ENCODE peak calls at places on chromosomes 12 and 14, in eight cellular contexts. B is GM23338, O is HCT116, A is MM.1S, I is hepatocyte, G is IMR-90, F is fibroblast of lung, M is GM23248. R is an unnamed sample.

GRCh38 chr12:51822956-51823355 is 25.6 kb downstream of the FIGNL2 start:
- DNase-seq in B (no peak), O (no peak), A (no peak), I (no peak), G (no peak), F (no peak), M (no peak), R (peak)

GRCh38 chr12:65668981-65669695 is 155.1 kb upstream of the HMGA2 start:
- DNase-seq in B (no peak), O (no peak), A (no peak), I (no peak), G (peak), F (peak), M (peak), R (no peak)

GRCh38 chr14:92397839-92398564 is 75.0 kb downstream of the SLC24A4 start:
- DNase-seq in B (no peak), O (no peak), A (no peak), I (no peak), G (no peak), F (no peak), M (peak), R (no peak)

GRCh38 chr14:59428581-59429012 is 36.6 kb downstream of the GPR135 start:
- DNase-seq in B (no peak), O (no peak), A (no peak), I (no peak), G (peak), F (peak), M (peak), R (peak)

GRCh38 chr12:92424338-92424737 is 278.5 kb upstream of the PLEKHG7 start:
- DNase-seq in B (peak), O (no peak), A (no peak), I (no peak), G (peak), F (peak), M (peak), R (peak)

GRCh38 chr12:9667403-9667802 is 2.1 kb upstream of the CLEC2D start:
- DNase-seq in B (no peak), O (no peak), A (peak), I (no peak), G (no peak), F (no peak), M (no peak), R (no peak)

GRCh38 chr12:62631531-62632520 is 165.2 kb downstream of the MON2 start:
- DNase-seq in B (peak), O (no peak), A (no peak), I (peak), G (peak), F (peak), M (peak), R (peak)

GRCh38 chr12:25906651-25907340 is 51.7 kb upstream of the RASSF8 start:
- DNase-seq in B (no peak), O (no peak), A (no peak), I (no peak), G (no peak), F (no peak), M (no peak), R (no peak)

GRCh38 chr12:15546102-15546701 is 223.9 kb downstream of the PTPRO start:
- DNase-seq in B (no peak), O (no peak), A (peak), I (no peak), G (no peak), F (no peak), M (no peak), R (no peak)

GRCh38 chr12:6254491-6254890 is 54.3 kb downstream of the CD9 start:
- DNase-seq in B (no peak), O (no peak), A (no peak), I (no peak), G (no peak), F (no peak), M (no peak), R (no peak)

GRCh38 chr12:65561798-65562382 is 262.4 kb upstream of the HMGA2 start:
- DNase-seq in B (no peak), O (no peak), A (no peak), I (no peak), G (peak), F (peak), M (peak), R (no peak)

GRCh38 chr12:97752129-97752528 is 289.5 kb downstream of the RMST start:
- DNase-seq in B (no peak), O (no peak), A (no peak), I (no peak), G (no peak), F (peak), M (no peak), R (no peak)

GRCh38 chr14:36069535-36069900 is 107.0 kb downstream of the PTCSC3 start:
- DNase-seq in B (peak), O (peak), A (peak), I (peak), G (peak), F (peak), M (peak), R (no peak)

GRCh38 chr14:73744175-73744867 is 30.1 kb upstream of the PNMA1 start:
- DNase-seq in B (no peak), O (no peak), A (no peak), I (peak), G (no peak), F (no peak), M (no peak), R (peak)
- H2AFZ ChIP-seq in B (no peak), O (no peak), A (no peak), I (no peak), G (no peak), F (no peak), M (no peak), R (no peak)

GRCh38 chr12:131618303-131618658 is 92.6 kb upstream of the SFSWAP start:
- DNase-seq in B (peak), O (no peak), A (no peak), I (peak), G (no peak), F (no peak), M (peak), R (peak)
- H2AFZ ChIP-seq in B (no peak), O (no peak), A (no peak), I (no peak), G (no peak), F (no peak), M (no peak), R (no peak)

GRCh38 chr12:115354476-115354890 is 670.5 kb upstream of the TBX3 start:
- DNase-seq in B (no peak), O (no peak), A (peak), I (no peak), G (peak), F (no peak), M (peak), R (no peak)
- H2AFZ ChIP-seq in B (no peak), O (peak), A (peak), I (peak), G (peak), F (peak), M (peak), R (peak)

GRCh38 chr14:106642090-106642489 is 1115.7 kb downstream of the TMEM121 start:
- DNase-seq in B (no peak), O (no peak), A (no peak), I (no peak), G (no peak), F (no peak), M (no peak), R (no peak)
- H2AFZ ChIP-seq in B (no peak), O (no peak), A (no peak), I (no peak), G (no peak), F (no peak), M (no peak), R (no peak)

DNA sequence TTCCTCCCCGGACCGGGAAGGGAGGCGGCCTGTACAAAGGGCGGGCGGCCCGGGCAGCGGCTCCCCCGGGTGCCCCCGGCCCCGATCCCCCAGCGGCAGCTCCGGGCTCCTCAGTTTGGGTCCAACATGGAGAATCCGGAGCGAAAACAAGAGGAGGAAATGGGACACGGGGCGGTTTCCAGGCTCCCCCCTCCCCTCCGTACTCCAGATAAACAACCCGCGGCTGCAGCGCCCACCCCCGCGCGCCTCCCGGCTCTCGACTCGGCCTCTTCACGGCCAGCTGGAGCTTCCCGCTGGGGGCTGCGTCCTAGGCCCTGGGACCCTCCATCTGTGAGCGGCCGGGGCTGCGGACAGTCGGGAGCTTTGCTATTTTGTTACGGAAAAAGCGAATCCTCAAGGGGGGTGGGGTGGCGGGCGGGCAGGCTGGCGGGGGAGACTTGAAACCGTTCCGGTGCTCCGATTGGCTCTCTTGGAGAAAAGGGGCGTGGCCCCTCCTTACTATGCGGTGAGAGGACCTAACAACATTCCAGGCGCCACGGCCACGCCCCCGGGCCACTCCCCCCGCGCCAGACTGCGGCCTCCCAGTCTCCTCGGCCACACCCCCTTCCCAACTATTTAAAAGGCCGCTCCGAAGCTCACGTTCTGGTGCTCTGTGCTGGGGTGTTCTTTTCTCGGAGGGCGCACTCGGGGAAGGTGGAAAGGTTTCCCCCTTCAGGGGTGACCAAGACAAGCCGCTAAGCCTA is at the start of gene CTDSP2:
- DNase-seq in B (peak), O (peak), A (peak), I (peak), G (peak), F (peak), M (peak), R (peak)
- H2AFZ ChIP-seq in B (peak), O (peak), A (peak), I (peak), G (peak), F (peak), M (peak), R (peak)